ENCODE peak calls at places on chromosomes 11 and 22, in five cellular contexts. V, I, N, D and H are unnamed samples.

GRCh38 chr11:6778518-6778917 is 4.3 kb upstream of the OR2AG1 start:
- DNase-seq in V (no peak), I (no peak), N (no peak), D (no peak), H (no peak)

GRCh38 chr11:35927730-35928129 is 16.1 kb upstream of the LDLRAD3 start:
- DNase-seq in V (peak), I (no peak), N (no peak), D (peak), H (no peak)

GRCh38 chr11:94199367-94200130 is 70.9 kb downstream of the PANX1 start:
- DNase-seq in V (no peak), I (no peak), N (no peak), D (no peak), H (no peak)

GRCh38 chr11:44689265-44689664 is 37.5 kb upstream of the TSPAN18 start:
- DNase-seq in V (no peak), I (no peak), N (no peak), D (no peak), H (no peak)

GRCh38 chr11:119262668-119263351 is 54.1 kb downstream of the MCAM start:
- DNase-seq in V (peak), I (no peak), N (no peak), D (no peak), H (peak)

GRCh38 chr11:2890466-2891241 is 5.1 kb upstream of the CDKN1C start:
- DNase-seq in V (peak), I (no peak), N (no peak), D (no peak), H (no peak)

GRCh38 chr11:75673977-75674582 is 5.2 kb upstream of the MAP6 start:
- DNase-seq in V (peak), I (no peak), N (no peak), D (peak), H (peak)

GRCh38 chr11:70476669-70477068 is 78.3 kb downstream of the CTTN start:
- DNase-seq in V (no peak), I (no peak), N (no peak), D (no peak), H (no peak)

GRCh38 chr22:29790061-29790460 is 22.9 kb downstream of the UQCR10 start:
- DNase-seq in V (no peak), I (no peak), N (no peak), D (no peak), H (no peak)

GRCh38 chr22:42427211-42427610 is 5.0 kb downstream of the NFAM1 start:
- DNase-seq in V (no peak), I (no peak), N (no peak), D (no peak), H (no peak)

DNA sequence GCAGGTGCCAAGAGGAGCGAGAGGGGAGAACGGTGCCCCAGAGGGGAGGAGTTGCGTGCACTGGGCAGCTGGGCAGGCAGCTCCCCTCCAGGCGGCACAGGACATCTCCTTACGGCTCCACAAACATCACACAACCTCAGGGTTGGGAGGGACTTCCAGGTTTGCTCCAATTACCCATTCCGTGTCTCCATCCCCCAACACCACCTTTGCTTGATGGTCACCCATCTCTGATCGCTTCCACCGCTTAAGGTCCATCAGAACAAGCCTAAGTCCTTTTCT is 14.5 kb upstream of the TP53AIP1 start:
- DNase-seq in V (no peak), I (no peak), N (no peak), D (no peak), H (no peak)
- TF ChIP-seq CTCF in V (no peak), I (no peak), N (no peak), D (no peak), H (no peak)

DNA sequence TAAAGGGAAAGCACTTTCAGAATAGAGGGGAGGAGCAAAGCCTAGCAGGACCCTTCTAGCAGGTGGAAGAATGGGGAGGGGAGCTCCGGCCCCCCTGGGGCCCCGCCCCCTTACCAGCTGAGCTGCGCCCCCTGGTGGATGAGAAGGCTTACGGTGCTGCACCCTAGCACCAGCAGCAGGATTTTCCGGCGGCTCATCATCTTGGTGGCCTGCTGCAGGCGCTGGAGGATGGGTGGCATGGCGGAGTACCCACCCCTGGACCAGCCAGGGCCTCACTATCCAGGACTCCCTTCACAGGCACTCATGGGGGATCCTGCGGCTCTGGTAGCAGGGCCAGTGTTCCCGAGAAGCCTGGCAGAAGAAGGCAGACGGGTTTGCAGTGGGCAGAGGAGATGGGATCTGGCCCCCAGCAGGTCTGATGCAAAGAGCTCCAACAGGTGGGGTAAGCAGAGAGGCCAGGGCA is 3.8 kb downstream of the GAL3ST3 start:
- DNase-seq in V (peak), I (peak), N (peak), D (peak), H (peak)
- TF ChIP-seq CTCF in V (peak), I (peak), N (peak), D (peak), H (peak)

GRCh38 chr11:65072631-65072966 is 11.2 kb downstream of the CDCA5 start:
- DNase-seq in V (no peak), I (no peak), N (no peak), D (no peak), H (no peak)

GRCh38 chr11:65071907-65072630 is 11.8 kb downstream of the CDCA5 start:
- DNase-seq in V (no peak), I (no peak), N (no peak), D (no peak), H (no peak)

GRCh38 chr11:65078786-65079342 is 5.0 kb downstream of the CDCA5 start:
- DNase-seq in V (no peak), I (no peak), N (no peak), D (no peak), H (no peak)

GRCh38 chr11:65078151-65078550 is 5.7 kb downstream of the CDCA5 start:
- DNase-seq in V (peak), I (peak), N (peak), D (peak), H (peak)

DNA sequence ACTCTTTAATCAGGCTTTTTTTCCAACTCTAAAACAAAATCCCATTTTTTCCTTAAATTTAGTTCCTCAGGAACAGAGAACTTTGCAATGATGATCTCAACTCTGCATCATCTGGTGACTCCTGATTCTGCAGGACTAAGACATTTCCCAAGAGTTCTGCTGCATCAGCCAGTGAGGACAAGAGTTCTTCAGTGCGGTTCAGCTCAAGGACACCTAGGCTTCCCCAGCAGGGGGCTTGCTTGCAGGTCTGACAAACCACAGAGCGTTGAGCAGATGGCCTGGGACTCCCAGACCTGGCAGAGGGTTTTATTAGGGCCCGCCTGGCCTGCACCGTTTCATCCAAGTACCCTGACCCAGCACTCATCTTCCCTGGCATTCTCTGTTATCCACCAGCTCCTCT is 6.4 kb downstream of the CDCA5 start:
- DNase-seq in V (no peak), I (no peak), N (no peak), D (peak), H (no peak)
- TF ChIP-seq CTCF in V (no peak), I (no peak), N (no peak), D (no peak), H (no peak)

DNA sequence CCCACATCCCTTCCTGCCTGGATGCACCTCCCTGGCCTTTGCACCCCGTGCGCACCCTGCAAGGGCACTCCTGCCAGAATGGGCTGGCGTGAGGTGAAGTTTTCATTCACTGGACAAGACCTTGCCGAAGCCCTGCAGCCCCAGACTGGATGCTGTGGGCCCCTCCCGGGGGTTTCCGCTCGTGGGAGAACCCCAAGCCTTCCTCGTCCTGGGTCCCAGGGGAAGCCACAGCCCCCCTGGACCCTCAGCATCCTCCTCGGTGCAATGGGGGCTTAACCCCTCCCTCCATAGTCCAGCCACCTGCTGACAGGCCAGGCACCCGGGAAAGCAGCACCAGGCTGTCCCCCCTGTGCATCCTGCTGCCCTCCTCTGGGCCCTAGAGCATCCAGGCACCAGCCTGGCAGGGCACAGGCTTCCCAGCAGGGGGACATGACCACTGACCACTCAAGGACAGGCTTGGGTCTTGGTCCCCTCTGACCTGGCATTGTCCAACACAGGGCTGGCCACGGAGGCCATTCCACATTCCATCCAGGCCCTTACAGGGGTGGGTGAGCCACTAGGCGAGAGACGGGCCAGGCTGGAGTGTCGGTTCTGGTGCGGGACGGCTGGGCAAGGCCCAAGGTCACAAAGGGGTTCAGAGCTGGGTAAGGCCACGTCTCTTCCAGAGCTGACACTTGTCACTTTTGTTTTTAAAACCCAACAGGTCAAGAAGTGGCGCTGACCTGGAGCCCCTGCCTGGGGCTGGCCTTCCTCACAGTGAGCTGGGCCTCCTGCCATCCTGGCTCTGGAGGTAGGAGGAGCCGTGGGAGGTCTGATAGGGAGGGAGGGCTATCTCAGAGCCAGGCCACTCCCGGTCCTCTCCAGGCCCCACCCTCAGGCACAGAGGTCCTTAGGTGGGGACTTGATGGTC is 41.5 kb upstream of the PPARA start:
- DNase-seq in V (peak), I (no peak), N (no peak), D (peak), H (no peak)
- TF ChIP-seq CTCF in V (peak), I (no peak), N (no peak), D (no peak), H (no peak)

GRCh38 chr22:20016734-20017621 is at the start of gene ARVCF:
- DNase-seq in V (peak), I (peak), N (peak), D (peak), H (peak)
- TF ChIP-seq CTCF in V (peak), I (peak), N (no peak), D (no peak), H (peak)

GRCh38 chr11:20611892-20612291 is 12.5 kb downstream of the SLC6A5 start:
- DNase-seq in V (peak), I (no peak), N (no peak), D (no peak), H (no peak)

GRCh38 chr11:20610825-20611224 is 11.4 kb downstream of the SLC6A5 start:
- DNase-seq in V (peak), I (no peak), N (no peak), D (no peak), H (no peak)

GRCh38 chr11:20612416-20612815 is 13.0 kb downstream of the SLC6A5 start:
- DNase-seq in V (no peak), I (no peak), N (no peak), D (no peak), H (no peak)

GRCh38 chr11:20609727-20610707 is 10.6 kb downstream of the SLC6A5 start:
- DNase-seq in V (peak), I (peak), N (peak), D (peak), H (peak)

DNA sequence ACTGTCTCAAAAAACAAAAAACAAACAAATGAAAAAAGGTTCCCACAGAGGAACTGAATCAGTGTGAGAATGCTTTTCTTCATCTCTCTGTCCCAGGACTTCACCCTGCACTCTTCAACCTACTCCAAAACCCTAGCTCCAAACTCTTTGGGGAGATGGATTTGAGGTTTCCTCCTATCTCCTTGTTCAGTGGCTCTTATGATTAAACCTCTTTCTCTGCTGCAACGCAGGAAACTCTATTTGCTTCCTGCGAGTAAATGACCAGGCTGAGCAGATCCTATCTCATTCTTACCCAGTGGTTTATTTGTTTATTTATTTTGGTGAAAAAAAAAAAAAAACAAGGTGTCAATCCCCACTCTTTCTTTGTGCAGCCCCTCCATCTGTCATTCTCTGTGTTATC is 12.0 kb downstream of the SLC6A5 start:
- DNase-seq in V (peak), I (no peak), N (no peak), D (no peak), H (no peak)
- TF ChIP-seq CTCF in V (no peak), I (no peak), N (no peak), D (no peak), H (no peak)

GRCh38 chr22:45309422-45310227 is at the start of gene FAM118A:
- DNase-seq in V (peak), I (peak), N (peak), D (peak), H (peak)
- TF ChIP-seq CTCF in V (no peak), I (no peak), N (no peak), D (no peak), H (no peak)

DNA sequence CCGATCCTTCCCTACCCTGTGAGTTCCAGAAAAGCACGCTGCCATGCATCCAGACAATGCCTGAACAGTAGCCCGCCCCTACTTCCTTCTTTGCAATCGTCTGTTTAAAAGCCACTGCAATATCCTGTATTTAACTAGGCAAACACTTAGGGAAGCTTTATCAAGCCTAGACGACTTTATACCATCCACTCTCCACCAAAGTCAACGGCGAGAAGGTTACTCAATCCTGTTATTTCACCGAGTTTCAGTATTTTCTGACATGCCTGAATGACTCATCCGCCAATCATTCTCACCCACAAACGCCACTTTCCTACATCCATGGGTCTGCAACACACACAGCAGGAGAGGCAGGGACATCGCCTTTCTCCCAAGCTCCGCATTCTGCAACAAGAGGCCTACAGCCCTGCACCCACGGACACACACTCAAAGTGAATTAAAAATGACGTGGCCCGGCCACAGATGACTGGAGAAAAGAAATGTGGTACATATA is 9.3 kb downstream of the CELSR1 start:
- DNase-seq in V (peak), I (no peak), N (no peak), D (peak), H (no peak)
- TF ChIP-seq CTCF in V (no peak), I (no peak), N (no peak), D (no peak), H (no peak)